ENCODE peak calls at places on chromosomes 7 and 10, in five cellular contexts. V, T, P, W and C are unnamed samples. For H3K9me3 and H3K4me1, the result is how much of the 10 kb centered on the place peaks cover.

GRCh38 chr7:32336726-32337125 is 153.5 kb downstream of the LSM5 start:
- DNase-seq in W (peak), P (no peak), T (no peak), V (no peak), C (no peak)

GRCh38 chr7:151438864-151439601 is 908 bp downstream of the CRYGN start:
- DNase-seq in V (no peak), W (no peak), T (no peak), P (no peak), C (no peak)

GRCh38 chr10:122487231-122487765 is 25.9 kb downstream of the HTRA1 start:
- DNase-seq in W (no peak), V (no peak), P (no peak), T (no peak), C (no peak)

GRCh38 chr7:45921381-45921698 is 268 bp upstream of the IGFBP3 start:
- DNase-seq in T (no peak), V (no peak), W (no peak), P (no peak), C (no peak)

GRCh38 chr7:110573862-110574528 is 516.9 kb upstream of the LRRN3 start:
- DNase-seq in P (no peak), W (peak), T (no peak), V (no peak), C (no peak)

GRCh38 chr10:84429926-84430520 is 101.6 kb downstream of the CCSER2 start:
- DNase-seq in T (peak), P (peak), W (peak), V (peak), C (peak)

GRCh38 chr7:151851160-151851751 is 25.7 kb downstream of the PRKAG2 start:
- DNase-seq in T (no peak), P (no peak), V (no peak), W (no peak), C (no peak)

GRCh38 chr10:8057636-8058273 is 3.3 kb downstream of the GATA3 start:
- DNase-seq in P (no peak), V (no peak), W (no peak), T (no peak), C (no peak)

GRCh38 chr7:157992511-157993160 is 595.0 kb downstream of the PTPRN2 start:
- DNase-seq in V (no peak), W (no peak), P (no peak), T (no peak), C (no peak)

GRCh38 chr10:46106410-46107255 is 60.6 kb upstream of the MSMB start:
- DNase-seq in W (peak), V (peak), P (no peak), T (peak), C (peak)

GRCh38 chr7:41786943-41787342 is 84.1 kb upstream of the INHBA start:
- DNase-seq in P (no peak), T (no peak), W (no peak), V (no peak), C (no peak)

GRCh38 chr10:58072634-58073033 is 195.1 kb downstream of the IPMK start:
- DNase-seq in W (no peak), V (no peak), P (no peak), T (no peak), C (no peak)

GRCh38 chr7:46015107-46015868 is 94.2 kb upstream of the IGFBP3 start:
- DNase-seq in V (no peak), P (no peak), T (peak), W (no peak), C (no peak)

GRCh38 chr7:77570330-77571011 is 33.4 kb downstream of the PTPN12 start:
- DNase-seq in W (peak), P (no peak), V (no peak), T (peak), C (no peak)

GRCh38 chr7:147483634-147484292 is 1106.8 kb upstream of the C7orf33 start:
- DNase-seq in V (no peak), W (no peak), T (no peak), P (no peak), C (no peak)

GRCh38 chr10:128064615-128065580 is 61.3 kb downstream of the MKI67 start:
- DNase-seq in P (peak), W (no peak), V (no peak), T (peak), C (no peak)
- H3K4me3 ChIP-seq in P (peak), W (no peak), V (no peak), T (no peak), C (no peak)

GRCh38 chr10:107444443-107444842 is 279.9 kb upstream of the SORCS1 start:
- DNase-seq in V (no peak), T (no peak), W (no peak), P (no peak), C (no peak)

GRCh38 chr10:107451047-107451446 is 286.5 kb upstream of the SORCS1 start:
- DNase-seq in V (no peak), P (no peak), W (no peak), T (no peak), C (no peak)

DNA sequence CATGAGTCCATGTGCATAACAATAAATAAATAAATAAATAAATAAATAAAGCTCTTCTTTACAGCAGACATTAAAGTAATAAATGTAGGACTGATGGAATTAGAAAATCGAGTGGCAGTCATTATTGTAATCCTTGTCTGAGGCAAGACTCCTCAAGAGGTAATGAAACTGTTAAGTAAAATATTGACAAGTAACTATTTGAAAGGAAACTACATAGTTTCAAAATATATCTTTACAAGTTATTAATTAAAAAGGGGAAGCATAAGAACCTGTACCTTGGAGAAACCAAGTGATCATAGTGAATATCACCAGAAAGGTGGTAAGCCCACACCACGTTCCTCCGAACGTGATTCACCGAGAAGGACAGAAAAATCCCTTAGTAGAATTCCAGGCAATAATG is 285.6 kb upstream of the SORCS1 start:
- DNase-seq in V (no peak), P (no peak), W (no peak), T (no peak), C (no peak)
- H3K9me3 ChIP-seq in V (under half), P (under half), W (under half), T (under half), C (under half)

DNA sequence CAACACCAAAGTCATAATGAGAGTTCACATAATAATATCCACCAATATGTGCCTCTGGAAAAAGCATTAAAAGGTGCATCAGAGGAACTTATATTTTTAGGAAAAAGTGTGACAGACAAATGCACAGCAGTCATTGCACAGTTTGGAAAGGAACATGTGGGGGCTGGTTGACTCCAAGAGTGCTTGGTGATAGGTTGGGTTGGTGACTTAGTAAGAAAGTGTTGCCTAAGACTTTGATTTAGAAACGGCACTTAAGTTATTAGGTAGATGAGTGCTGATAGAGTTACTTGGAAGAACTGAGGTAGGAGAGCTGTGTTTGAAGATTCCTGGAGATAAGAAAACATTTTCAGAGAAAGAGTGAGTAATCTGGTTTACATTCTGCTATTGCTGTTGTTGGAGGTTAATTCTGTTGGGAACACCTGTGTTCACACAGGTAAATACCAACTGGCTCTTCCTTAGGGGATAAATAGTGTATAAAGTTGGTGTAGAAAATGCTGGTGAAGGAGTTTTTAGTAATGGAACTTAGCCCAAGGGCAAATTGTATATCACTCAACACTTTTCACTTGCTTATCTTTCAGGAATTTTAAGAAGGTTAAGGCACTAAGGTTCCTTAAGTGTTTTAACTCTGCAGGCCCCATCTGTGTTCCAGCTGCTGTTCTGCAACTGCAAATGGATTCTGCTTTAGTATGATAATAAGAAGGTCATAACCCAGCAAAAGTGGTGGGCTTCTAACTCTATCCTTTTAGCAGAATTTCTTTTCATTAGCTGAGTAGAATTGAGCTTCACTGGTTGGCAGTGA is 196.1 kb downstream of the NSUN6 start:
- DNase-seq in W (no peak), V (no peak), T (no peak), P (no peak), C (no peak)
- H3K4me1 ChIP-seq in W (under half), V (under half), T (under half), P (under half), C (under half)

GRCh38 chr7:30263090-30263710 is 21.2 kb upstream of the ZNRF2 start:
- DNase-seq in T (no peak), W (no peak), V (no peak), P (no peak), C (no peak)
- H3K4me3 ChIP-seq in T (no peak), W (no peak), V (no peak), P (no peak), C (no peak)